ENCODE peak calls at places on chromosome 1, in six cellular contexts. T is IMR-90, D is neuronal stem cell, R is trophoblast cell, C is H9, I is H1. Q is an unnamed sample.

GRCh38 chr1:236209185-236209584 is 66.8 kb downstream of the GPR137B start:
- DNase-seq in T (no peak), D (no peak), R (no peak), C (no peak), I (no peak), Q (no peak)

GRCh38 chr1:204075116-204075636 is 2.3 kb downstream of the SOX13 start:
- DNase-seq in T (no peak), D (no peak), R (peak), C (no peak), I (no peak), Q (peak)

GRCh38 chr1:220339581-220339980 is 67.3 kb upstream of the RAB3GAP2 start:
- DNase-seq in T (no peak), D (no peak), R (no peak), C (no peak), I (no peak), Q (no peak)

GRCh38 chr1:178192686-178193085 is 98.8 kb downstream of the RASAL2 start:
- DNase-seq in T (peak), D (no peak), R (peak), C (no peak), I (no peak), Q (peak)

GRCh38 chr1:206068314-206068713 is 15.3 kb downstream of the RHEX start:
- DNase-seq in T (no peak), D (no peak), R (no peak), C (no peak), I (peak), Q (no peak)

GRCh38 chr1:74652711-74653131 is 20.9 kb downstream of the ERICH3 start:
- DNase-seq in T (peak), D (no peak), R (peak), C (no peak), I (no peak), Q (peak)

GRCh38 chr1:44988531-44989156 is 2.2 kb upstream of the EIF2B3 start:
- DNase-seq in T (no peak), D (no peak), R (no peak), C (no peak), I (no peak), Q (no peak)

GRCh38 chr1:78223417-78224215 is 177.8 kb downstream of the GIPC2 start:
- DNase-seq in T (peak), D (no peak), R (no peak), C (no peak), I (no peak), Q (no peak)

GRCh38 chr1:205444931-205445652 is 10.8 kb downstream of the BLACAT1 start:
- DNase-seq in T (no peak), D (peak), R (no peak), C (peak), I (peak), Q (no peak)

GRCh38 chr1:231039161-231040018 is 664 bp downstream of the FAM89A start:
- DNase-seq in T (peak), D (peak), R (peak), C (peak), I (peak), Q (peak)

GRCh38 chr1:31714442-31715096 is 10.8 kb upstream of the COL16A1 start:
- DNase-seq in T (peak), D (peak), R (peak), C (peak), I (peak), Q (peak)

GRCh38 chr1:225738763-225739162 is 38.9 kb upstream of the SRP9 start:
- DNase-seq in T (no peak), D (no peak), R (peak), C (no peak), I (no peak), Q (no peak)

GRCh38 chr1:58896211-58897183 is 112.7 kb upstream of the JUN start:
- DNase-seq in T (no peak), D (no peak), R (peak), C (no peak), I (no peak), Q (peak)

GRCh38 chr1:92655197-92655801 is 129.6 kb downstream of the EVI5 start:
- DNase-seq in T (no peak), D (no peak), R (no peak), C (no peak), I (no peak), Q (peak)
- H3K14ac ChIP-seq in T (no peak), D (no peak), R (no peak), C (no peak), I (no peak), Q (no peak)

GRCh38 chr1:27556435-27556780 is 47.5 kb downstream of the AHDC1 start:
- DNase-seq in T (no peak), D (no peak), R (no peak), C (no peak), I (no peak), Q (no peak)
- H2AK5ac ChIP-seq in T (peak), D (no peak), R (no peak), C (no peak), I (no peak), Q (peak)

DNA sequence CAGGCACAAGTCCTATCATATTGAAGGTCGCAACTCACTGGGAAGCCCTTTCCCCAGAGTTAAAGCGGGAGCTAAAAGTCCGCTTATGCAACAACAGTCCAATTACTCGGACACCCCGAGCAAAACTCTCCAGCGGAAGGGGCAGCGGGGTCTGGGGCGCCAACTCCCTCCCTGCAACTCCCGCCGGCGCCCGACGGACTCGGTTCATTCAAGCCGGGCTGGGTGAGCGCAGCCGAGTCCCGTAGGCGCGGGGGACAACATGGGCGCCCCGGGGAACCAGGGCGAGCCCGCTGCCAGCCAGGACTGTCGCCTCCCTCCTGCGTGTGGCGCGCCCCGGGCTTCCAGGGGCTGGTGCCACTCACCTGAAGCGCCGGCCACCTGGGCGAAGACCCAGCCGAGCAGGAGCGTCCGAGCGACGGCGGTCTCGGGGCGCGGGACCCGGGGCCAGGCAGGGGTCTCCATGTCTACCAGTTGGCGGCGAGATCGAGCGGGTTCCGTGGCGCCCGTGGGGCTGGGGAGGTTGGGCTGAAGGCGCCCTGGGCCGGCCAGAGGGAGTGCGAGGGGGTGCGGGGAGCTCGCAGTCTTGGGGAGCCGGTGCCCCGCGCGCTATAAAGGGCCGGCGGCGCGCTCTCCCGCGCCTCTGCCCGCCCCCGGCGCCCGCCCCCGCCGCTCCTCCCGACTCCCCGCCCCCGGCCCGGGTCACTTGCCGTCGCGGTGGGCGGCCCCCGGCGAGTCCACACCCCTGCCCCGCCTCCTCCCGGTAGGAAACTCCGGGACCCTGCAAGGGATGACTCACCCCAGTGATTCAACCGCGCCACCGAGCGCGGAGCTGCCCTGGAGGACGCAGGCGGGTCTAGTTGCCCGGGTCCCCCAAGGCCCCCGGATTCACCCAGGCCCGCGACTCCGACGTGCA is at the start of gene F3:
- DNase-seq in T (peak), D (peak), R (peak), C (peak), I (peak), Q (peak)
- H3K14ac ChIP-seq in T (peak), D (peak), R (peak), C (no peak), I (no peak), Q (peak)

DNA sequence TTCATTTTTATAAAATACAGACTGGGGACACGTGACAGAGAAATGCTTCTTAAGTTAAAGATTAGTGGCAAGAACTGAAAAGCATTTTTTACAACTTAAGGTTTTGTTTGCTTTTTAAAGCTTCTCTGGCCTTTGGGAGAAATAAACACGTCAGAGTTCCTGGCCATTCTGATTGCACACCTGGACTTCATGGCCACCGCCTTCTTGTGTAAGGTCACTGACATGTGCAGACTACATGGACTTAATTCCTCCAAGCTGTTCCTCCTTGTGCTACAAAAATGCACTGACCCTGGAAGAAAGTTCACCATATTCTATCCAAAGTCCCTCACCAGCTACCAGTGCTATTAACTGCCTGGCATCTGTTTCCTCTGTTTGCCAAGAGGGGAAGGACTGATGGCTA is 56.1 kb downstream of the GADD45A start:
- DNase-seq in T (no peak), D (no peak), R (no peak), C (no peak), I (no peak), Q (no peak)
- H2AK5ac ChIP-seq in T (peak), D (no peak), R (no peak), C (no peak), I (no peak), Q (no peak)

GRCh38 chr1:229141271-229141670 is 129.6 kb upstream of the RAB4A start:
- DNase-seq in T (no peak), D (no peak), R (peak), C (no peak), I (no peak), Q (no peak)

GRCh38 chr1:229138066-229138465 is 132.8 kb upstream of the RAB4A start:
- DNase-seq in T (peak), D (no peak), R (no peak), C (no peak), I (no peak), Q (peak)

GRCh38 chr1:229139320-229139719 is 131.6 kb upstream of the RAB4A start:
- DNase-seq in T (no peak), D (no peak), R (no peak), C (no peak), I (no peak), Q (peak)

GRCh38 chr1:229141701-229142377 is 129.1 kb upstream of the RAB4A start:
- DNase-seq in T (no peak), D (no peak), R (peak), C (no peak), I (no peak), Q (no peak)

GRCh38 chr1:229140018-229140417 is 130.9 kb upstream of the RAB4A start:
- DNase-seq in T (no peak), D (no peak), R (no peak), C (no peak), I (no peak), Q (no peak)
- H3K14ac ChIP-seq in T (no peak), D (no peak), R (peak), C (no peak), I (no peak), Q (no peak)

GRCh38 chr1:68361511-68361910 is 88.2 kb downstream of the RPE65 start:
- DNase-seq in T (peak), D (no peak), R (no peak), C (no peak), I (no peak), Q (no peak)
- H2AK5ac ChIP-seq in T (no peak), D (no peak), R (no peak), C (no peak), I (no peak), Q (no peak)

GRCh38 chr1:194533641-194534040 is 1347.2 kb upstream of the B3GALT2 start:
- DNase-seq in T (peak), D (no peak), R (peak), C (no peak), I (no peak), Q (no peak)
- H3K14ac ChIP-seq in T (no peak), D (no peak), R (no peak), C (no peak), I (no peak), Q (no peak)

DNA sequence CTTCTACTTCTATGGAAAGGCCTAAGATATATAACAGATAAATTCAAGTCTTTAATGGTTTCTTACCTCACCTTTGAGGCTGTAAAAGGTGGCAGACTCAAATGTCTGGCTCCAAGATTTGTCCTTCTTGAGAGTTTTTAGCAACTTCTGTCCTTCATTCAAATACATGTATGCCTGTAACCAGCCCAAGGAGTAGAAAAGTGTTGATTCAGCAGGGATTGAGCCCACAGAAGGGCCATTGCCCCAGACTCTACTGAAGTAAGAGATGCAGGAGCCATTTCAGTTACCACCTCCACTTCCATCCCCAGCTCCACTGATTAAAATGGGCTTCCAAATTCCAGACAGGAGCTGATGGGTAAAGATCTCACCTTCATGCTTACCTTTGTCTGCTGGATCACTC is 80.0 kb downstream of the ADCY10 start:
- DNase-seq in T (no peak), D (no peak), R (no peak), C (no peak), I (no peak), Q (no peak)
- H2AK5ac ChIP-seq in T (no peak), D (no peak), R (no peak), C (no peak), I (no peak), Q (no peak)

Q was measured in mesenchymal stem cell.